ENCODE peak calls at places on chromosomes 2 and 18, in ten cellular contexts. S, Y, I, H, O, C, W, G, N and D are unnamed samples.

GRCh38 chr18:50457639-50458038 is 82.8 kb downstream of the SKA1 start:
- DNase-seq in S (no peak), Y (no peak), I (no peak), H (no peak), O (no peak), C (no peak), W (no peak), G (no peak), N (no peak), D (no peak)

GRCh38 chr2:220434365-220434764 is 806.9 kb downstream of the SLC4A3 start:
- DNase-seq in S (no peak), Y (no peak), I (no peak), H (no peak), O (no peak), C (no peak), W (no peak), G (no peak), N (no peak), D (no peak)

GRCh38 chr18:77495982-77496690 is 246.5 kb downstream of the GALR1 start:
- DNase-seq in S (no peak), Y (no peak), I (no peak), H (no peak), O (no peak), C (no peak), W (no peak), G (no peak), N (no peak), D (no peak)

GRCh38 chr2:80026040-80026729 is 278.4 kb downstream of the LRRTM1 start:
- DNase-seq in S (no peak), Y (no peak), I (no peak), H (no peak), O (no peak), C (no peak), W (no peak), G (no peak), N (no peak), D (no peak)

GRCh38 chr2:98485453-98485755 is 40.7 kb downstream of the INPP4A start:
- DNase-seq in S (no peak), Y (no peak), I (no peak), H (no peak), O (peak), C (no peak), W (no peak), G (no peak), N (no peak), D (no peak)

GRCh38 chr18:51506811-51507210 is 309.3 kb upstream of the MEX3C start:
- DNase-seq in S (no peak), Y (no peak), I (no peak), H (no peak), O (no peak), C (no peak), W (no peak), G (no peak), N (no peak), D (no peak)

GRCh38 chr2:37982147-37982582 is 57.1 kb downstream of the RMDN2 start:
- DNase-seq in S (peak), Y (peak), I (peak), H (no peak), O (peak), C (peak), W (peak), G (peak), N (peak), D (peak)

GRCh38 chr2:232075080-232075479 is 113.6 kb downstream of the DIS3L2 start:
- DNase-seq in S (no peak), Y (no peak), I (no peak), H (no peak), O (no peak), C (no peak), W (no peak), G (no peak), N (no peak), D (no peak)

GRCh38 chr18:2148823-2149222 is 422.5 kb downstream of the METTL4 start:
- DNase-seq in S (no peak), Y (no peak), I (no peak), H (no peak), O (no peak), C (no peak), W (no peak), G (no peak), N (no peak), D (no peak)

GRCh38 chr2:98518106-98518505 is 73.4 kb downstream of the INPP4A start:
- DNase-seq in S (peak), Y (peak), I (no peak), H (no peak), O (peak), C (peak), W (no peak), G (no peak), N (peak), D (no peak)

GRCh38 chr2:86622878-86623548 is 652 bp downstream of the RNF103 start:
- DNase-seq in S (peak), Y (peak), I (peak), H (no peak), O (peak), C (peak), W (peak), G (peak), N (peak), D (peak)

GRCh38 chr18:30487962-30488361 is 554.6 kb downstream of the DSC3 start:
- DNase-seq in S (no peak), Y (no peak), I (no peak), H (no peak), O (no peak), C (no peak), W (no peak), G (no peak), N (no peak), D (no peak)

GRCh38 chr2:234178309-234179030 is 128.0 kb downstream of the SPP2 start:
- DNase-seq in S (no peak), Y (no peak), I (no peak), H (no peak), O (no peak), C (no peak), W (peak), G (no peak), N (no peak), D (no peak)

GRCh38 chr18:58691256-58691655 is 20.0 kb downstream of the MALT1 start:
- DNase-seq in S (no peak), Y (no peak), I (no peak), H (no peak), O (no peak), C (no peak), W (no peak), G (no peak), N (no peak), D (no peak)

GRCh38 chr2:78355967-78356366 is 669.5 kb upstream of the REG3G start:
- DNase-seq in S (no peak), Y (no peak), I (no peak), H (no peak), O (no peak), C (no peak), W (no peak), G (no peak), N (no peak), D (no peak)

GRCh38 chr2:16010951-16011620 is 70.7 kb downstream of the MYCN start:
- DNase-seq in S (no peak), Y (no peak), I (no peak), H (no peak), O (no peak), C (no peak), W (no peak), G (no peak), N (no peak), D (peak)

GRCh38 chr2:28544915-28545589 is 49.2 kb downstream of the PLB1 start:
- DNase-seq in S (no peak), Y (no peak), I (no peak), H (no peak), O (no peak), C (no peak), W (no peak), G (no peak), N (no peak), D (no peak)

GRCh38 chr2:218010838-218011616 is 8.2 kb upstream of the TNS1 start:
- DNase-seq in S (no peak), Y (no peak), I (no peak), H (no peak), O (no peak), C (no peak), W (no peak), G (no peak), N (no peak), D (peak)

GRCh38 chr2:239406316-239406995 is 5.6 kb upstream of the HDAC4 start:
- DNase-seq in S (no peak), Y (no peak), I (no peak), H (no peak), O (no peak), C (no peak), W (no peak), G (no peak), N (no peak), D (no peak)

GRCh38 chr2:54589340-54590215 is 133.5 kb downstream of the SPTBN1 start:
- DNase-seq in S (no peak), Y (no peak), I (peak), H (no peak), O (no peak), C (peak), W (no peak), G (no peak), N (peak), D (no peak)

GRCh38 chr2:200471324-200471848 is 38.5 kb downstream of the KCTD18 start:
- DNase-seq in S (no peak), Y (no peak), I (peak), H (no peak), O (no peak), C (peak), W (peak), G (no peak), N (no peak), D (peak)

GRCh38 chr18:13267517-13267916 is 49.0 kb downstream of the LDLRAD4 start:
- DNase-seq in S (no peak), Y (no peak), I (no peak), H (no peak), O (no peak), C (no peak), W (no peak), G (no peak), N (no peak), D (no peak)

GRCh38 chr18:13137041-13137938 is 81.3 kb upstream of the LDLRAD4 start:
- DNase-seq in S (peak), Y (peak), I (peak), H (no peak), O (no peak), C (peak), W (peak), G (peak), N (no peak), D (no peak)

GRCh38 chr2:50957880-50958279 is 74.1 kb downstream of the NRXN1 start:
- DNase-seq in S (no peak), Y (no peak), I (no peak), H (no peak), O (no peak), C (no peak), W (no peak), G (no peak), N (no peak), D (no peak)

GRCh38 chr2:158011055-158011771 is 90.5 kb upstream of the UPP2 start:
- DNase-seq in S (no peak), Y (peak), I (no peak), H (no peak), O (no peak), C (no peak), W (no peak), G (no peak), N (no peak), D (no peak)

GRCh38 chr2:85135066-85135914 is 2.1 kb downstream of the TCF7L1 start:
- DNase-seq in S (no peak), Y (peak), I (no peak), H (no peak), O (peak), C (no peak), W (peak), G (peak), N (no peak), D (no peak)

GRCh38 chr18:12282436-12283039 is 25.5 kb upstream of the TUBB6 start:
- DNase-seq in S (no peak), Y (no peak), I (peak), H (no peak), O (no peak), C (no peak), W (no peak), G (no peak), N (no peak), D (no peak)

GRCh38 chr2:219060821-219061791 is at the start of gene IHH:
- DNase-seq in S (no peak), Y (peak), I (peak), H (no peak), O (no peak), C (peak), W (peak), G (no peak), N (peak), D (no peak)

GRCh38 chr2:145957929-145958328 is 1438.0 kb upstream of the ZEB2 start:
- DNase-seq in S (no peak), Y (no peak), I (no peak), H (no peak), O (no peak), C (no peak), W (no peak), G (no peak), N (no peak), D (no peak)

GRCh38 chr2:99754215-99754614 is 264.4 kb upstream of the REV1 start:
- DNase-seq in S (no peak), Y (no peak), I (peak), H (no peak), O (no peak), C (no peak), W (no peak), G (no peak), N (no peak), D (no peak)

GRCh38 chr18:8424917-8425725 is 184.1 kb upstream of the RAB12 start:
- DNase-seq in S (no peak), Y (no peak), I (peak), H (no peak), O (no peak), C (no peak), W (no peak), G (no peak), N (no peak), D (peak)

GRCh38 chr2:166727105-166727504 is 161.2 kb upstream of the XIRP2 start:
- DNase-seq in S (no peak), Y (no peak), I (no peak), H (no peak), O (no peak), C (peak), W (no peak), G (no peak), N (no peak), D (no peak)

GRCh38 chr2:9558948-9559381 is 3.3 kb upstream of the ADAM17 start:
- DNase-seq in S (no peak), Y (no peak), I (no peak), H (no peak), O (peak), C (no peak), W (no peak), G (no peak), N (no peak), D (no peak)

GRCh38 chr2:69724540-69725159 is 17.3 kb upstream of the ANXA4 start:
- DNase-seq in S (peak), Y (peak), I (peak), H (peak), O (peak), C (peak), W (peak), G (peak), N (peak), D (peak)

GRCh38 chr18:13219576-13219975 is 1.0 kb downstream of the LDLRAD4 start:
- DNase-seq in S (no peak), Y (no peak), I (no peak), H (no peak), O (no peak), C (no peak), W (no peak), G (no peak), N (no peak), D (no peak)

GRCh38 chr2:39476524-39476923 is 39.4 kb upstream of the MAP4K3 start:
- DNase-seq in S (no peak), Y (no peak), I (no peak), H (no peak), O (no peak), C (peak), W (no peak), G (no peak), N (no peak), D (no peak)

GRCh38 chr2:215851091-215851490 is 162.3 kb downstream of the MREG start:
- DNase-seq in S (no peak), Y (no peak), I (peak), H (no peak), O (no peak), C (no peak), W (no peak), G (no peak), N (no peak), D (no peak)

GRCh38 chr2:119469661-119470297 is 38.1 kb downstream of the TMEM37 start:
- DNase-seq in S (no peak), Y (no peak), I (no peak), H (no peak), O (no peak), C (no peak), W (no peak), G (no peak), N (no peak), D (no peak)